ENCODE peak calls at places on chromosomes 6 and 20, in nine cellular contexts. Z is sigmoid colon, O is ovary, L is upper lobe of right lung, V is tibial artery, K is PC-3, R is OCI-LY7, S is iPS DF 6.9, Y is suprapubic skin. X is an unnamed sample. For H3K36me3 and H3K4me1, the result is how much of the 10 kb centered on the place peaks cover.

GRCh38 chr20:2103454-2104153 is 2.0 kb downstream of the STK35 start:
- DNase-seq in Z (no peak), O (no peak), L (no peak), V (no peak), K (no peak), R (peak), S (no peak), Y (no peak), X (no peak)

GRCh38 chr20:32078322-32078721 is 26.3 kb downstream of the HCK start:
- DNase-seq in Z (no peak), O (no peak), L (no peak), V (no peak), K (no peak), R (no peak), S (no peak), Y (no peak), X (no peak)

GRCh38 chr20:33273117-33273851 is 9.7 kb upstream of the BPIFB1 start:
- DNase-seq in Z (no peak), O (no peak), L (no peak), V (no peak), K (no peak), R (no peak), S (no peak), Y (peak), X (no peak)

GRCh38 chr6:42367353-42368011 is 84.2 kb downstream of the TRERF1 start:
- DNase-seq in Z (no peak), O (no peak), L (peak), V (no peak), K (no peak), R (peak), S (no peak), Y (peak), X (no peak)

GRCh38 chr6:13766201-13766634 is 48.1 kb downstream of the MCUR1 start:
- DNase-seq in Z (peak), O (no peak), L (no peak), V (no peak), K (peak), R (no peak), S (no peak), Y (peak), X (no peak)

GRCh38 chr6:68108243-68108835 is 526.7 kb upstream of the ADGRB3 start:
- DNase-seq in Z (no peak), O (no peak), L (no peak), V (no peak), K (peak), R (no peak), S (no peak), Y (no peak), X (no peak)

GRCh38 chr20:62303327-62304226 is 780 bp downstream of the ADRM1 start:
- DNase-seq in Z (peak), O (no peak), L (peak), V (no peak), K (peak), R (peak), S (no peak), Y (no peak), X (peak)

GRCh38 chr6:135090819-135091218 is 36.2 kb upstream of the HBS1L start:
- DNase-seq in Z (no peak), O (no peak), L (no peak), V (no peak), K (no peak), R (no peak), S (no peak), Y (no peak), X (no peak)

GRCh38 chr6:44671333-44671732 is 283.8 kb downstream of the CDC5L start:
- DNase-seq in Z (no peak), O (no peak), L (no peak), V (no peak), K (no peak), R (no peak), S (no peak), Y (no peak), X (no peak)

GRCh38 chr6:143575440-143575839 is 63.9 kb upstream of the FUCA2 start:
- DNase-seq in Z (peak), O (peak), L (no peak), V (peak), K (peak), R (peak), S (peak), Y (no peak), X (peak)

GRCh38 chr6:119594907-119595306 is 245.3 kb upstream of the MAN1A1 start:
- DNase-seq in Z (no peak), O (no peak), L (no peak), V (no peak), K (peak), R (no peak), S (no peak), Y (no peak), X (no peak)

GRCh38 chr20:38246357-38247165 is 14.0 kb downstream of the KIAA1755 start:
- DNase-seq in Z (peak), O (peak), L (peak), V (no peak), K (no peak), R (no peak), S (no peak), Y (no peak), X (no peak)

GRCh38 chr6:155561262-155561970 is 105.8 kb upstream of the NOX3 start:
- DNase-seq in Z (no peak), O (no peak), L (no peak), V (no peak), K (peak), R (no peak), S (no peak), Y (no peak), X (no peak)

GRCh38 chr20:29497261-29497671 is 1760.2 kb upstream of the DEFB115 start:
- DNase-seq in Z (no peak), O (peak), L (peak), V (peak), K (peak), R (no peak), S (no peak), Y (no peak), X (no peak)

GRCh38 chr6:151041686-151042085 is 176.2 kb downstream of the MTHFD1L start:
- DNase-seq in Z (no peak), O (no peak), L (no peak), V (no peak), K (no peak), R (no peak), S (no peak), Y (no peak), X (no peak)

GRCh38 chr6:77038801-77039200 is 424.5 kb downstream of the HTR1B start:
- DNase-seq in Z (no peak), O (no peak), L (no peak), V (no peak), K (peak), R (no peak), S (no peak), Y (no peak), X (no peak)

GRCh38 chr6:109182590-109182989 is 87.3 kb downstream of the CEP57L1 start:
- DNase-seq in Z (no peak), O (no peak), L (no peak), V (no peak), K (no peak), R (no peak), S (no peak), Y (no peak), X (no peak)

GRCh38 chr6:166955121-166955864 is 1.1 kb downstream of the RNASET2 start:
- DNase-seq in Z (peak), O (peak), L (peak), V (peak), K (peak), R (peak), S (no peak), Y (no peak), X (no peak)

GRCh38 chr20:5657190-5657872 is 92.9 kb upstream of the SHLD1 start:
- DNase-seq in Z (peak), O (peak), L (no peak), V (peak), K (peak), R (no peak), S (no peak), Y (no peak), X (no peak)

GRCh38 chr20:33771938-33772337 is 39.2 kb upstream of the CHMP4B start:
- DNase-seq in Z (no peak), O (no peak), L (no peak), V (no peak), K (no peak), R (no peak), S (no peak), Y (no peak), X (no peak)

GRCh38 chr20:23601715-23602114 is 4.0 kb downstream of the CST9 start:
- DNase-seq in Z (no peak), O (no peak), L (no peak), V (no peak), K (no peak), R (no peak), S (no peak), Y (no peak), X (no peak)

GRCh38 chr6:25233226-25233625 is 45.9 kb upstream of the CARMIL1 start:
- DNase-seq in Z (no peak), O (no peak), L (no peak), V (no peak), K (no peak), R (no peak), S (no peak), Y (no peak), X (no peak)

GRCh38 chr6:38649744-38650143 is 10.0 kb upstream of the BTBD9 start:
- DNase-seq in Z (no peak), O (no peak), L (no peak), V (no peak), K (no peak), R (no peak), S (no peak), Y (no peak), X (no peak)

GRCh38 chr6:134317471-134318131 is at the start of gene SGK1:
- DNase-seq in Z (no peak), O (peak), L (no peak), V (peak), K (peak), R (no peak), S (no peak), Y (no peak), X (no peak)

GRCh38 chr6:52551483-52552277 is 25.2 kb downstream of the TRAM2 start:
- DNase-seq in Z (peak), O (peak), L (peak), V (peak), K (peak), R (no peak), S (no peak), Y (no peak), X (peak)

GRCh38 chr6:82178084-82178758 is 69.3 kb downstream of the IBTK start:
- DNase-seq in Z (no peak), O (no peak), L (no peak), V (no peak), K (peak), R (no peak), S (no peak), Y (no peak), X (no peak)

GRCh38 chr20:24830649-24831048 is 118.4 kb upstream of the CST7 start:
- DNase-seq in Z (peak), O (no peak), L (no peak), V (no peak), K (no peak), R (no peak), S (no peak), Y (no peak), X (no peak)

GRCh38 chr6:161407581-161407980 is 133.7 kb upstream of the AGPAT4 start:
- DNase-seq in Z (no peak), O (no peak), L (no peak), V (no peak), K (peak), R (no peak), S (no peak), Y (no peak), X (no peak)

GRCh38 chr20:35311409-35311808 is 19.2 kb upstream of the FAM83C start:
- DNase-seq in Z (no peak), O (no peak), L (no peak), V (no peak), K (peak), R (no peak), S (no peak), Y (no peak), X (no peak)

GRCh38 chr20:3165473-3166337 is 6.0 kb upstream of the FASTKD5 start:
- DNase-seq in Z (peak), O (peak), L (no peak), V (peak), K (peak), R (no peak), S (no peak), Y (no peak), X (peak)

GRCh38 chr6:43669050-43669921 is 18.3 kb downstream of the MRPS18A start:
- DNase-seq in Z (peak), O (peak), L (no peak), V (peak), K (no peak), R (no peak), S (no peak), Y (peak), X (peak)

GRCh38 chr6:10720229-10720959 is 2.5 kb upstream of the TMEM14C start:
- DNase-seq in Z (peak), O (peak), L (peak), V (no peak), K (peak), R (no peak), S (no peak), Y (no peak), X (peak)

GRCh38 chr20:44198872-44199271 is 11.7 kb downstream of the OSER1 start:
- DNase-seq in Z (no peak), O (no peak), L (no peak), V (no peak), K (no peak), R (no peak), S (no peak), Y (no peak), X (no peak)

GRCh38 chr6:116111552-116112528 is 11.2 kb downstream of the NT5DC1 start:
- DNase-seq in Z (no peak), O (no peak), L (no peak), V (no peak), K (peak), R (peak), S (peak), Y (no peak), X (no peak)
- H3K36me3 ChIP-seq in Z (half or more), O (under half), L (half or more), V (under half), K (under half), R (half or more), S (under half), Y (under half), X (under half)

DNA sequence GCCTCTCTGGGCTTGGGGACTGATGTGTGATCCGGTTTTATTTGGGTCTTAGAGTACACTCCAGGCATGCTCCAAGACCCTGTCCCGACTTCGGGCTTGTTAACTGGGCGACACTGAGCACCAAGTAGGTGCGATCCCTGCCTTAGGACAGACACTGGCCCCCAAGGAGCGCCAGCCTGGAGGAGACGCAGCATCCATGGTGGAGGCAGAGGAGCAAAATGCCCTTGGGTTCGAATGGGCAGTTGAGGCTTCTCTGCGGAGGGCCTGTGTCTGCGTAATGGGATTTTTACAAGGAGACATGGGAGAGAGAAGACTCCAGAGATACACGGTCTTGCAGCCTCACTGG is 593 bp upstream of the LEMD2 start:
- DNase-seq in Z (no peak), O (peak), L (peak), V (no peak), K (no peak), R (no peak), S (no peak), Y (no peak), X (no peak)
- H3K27ac ChIP-seq in Z (peak), O (peak), L (peak), V (peak), K (no peak), R (no peak), S (no peak), Y (no peak), X (no peak)

DNA sequence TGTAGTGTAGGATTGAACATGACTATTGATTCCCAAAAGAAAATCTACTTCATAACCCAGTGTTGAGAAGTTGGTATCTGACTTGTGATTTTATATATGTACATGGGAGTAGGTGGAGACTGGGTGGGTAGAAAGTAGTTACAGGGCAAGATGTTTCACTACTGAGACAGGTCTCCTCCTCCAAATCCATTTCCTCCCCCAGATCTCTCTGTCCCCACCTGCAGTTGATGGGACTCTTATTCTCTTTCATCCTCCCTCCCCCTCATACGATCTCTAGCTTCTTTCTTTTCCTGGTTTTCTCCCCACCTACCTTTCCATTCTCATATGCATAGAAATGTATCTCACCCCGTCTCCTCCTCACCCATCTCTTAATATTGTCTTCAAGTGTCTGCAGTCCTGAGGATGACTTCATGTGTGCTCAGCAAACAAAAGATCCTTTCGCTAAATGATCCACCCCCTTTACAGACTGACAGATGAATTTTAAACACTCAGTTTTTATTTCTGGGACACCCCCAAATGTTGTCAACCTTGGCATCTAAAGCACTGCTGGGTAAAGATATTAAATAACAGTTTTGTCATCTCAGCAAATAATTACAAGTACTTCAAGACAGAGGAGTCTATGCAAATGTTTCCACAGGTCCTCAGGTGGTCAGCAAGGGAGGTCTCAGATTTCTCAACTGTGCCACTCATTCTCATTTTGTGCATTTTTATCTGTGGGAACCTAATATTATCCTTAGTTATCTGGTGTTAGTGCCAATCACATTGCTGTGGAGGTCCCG is 18.7 kb upstream of the HECA start:
- DNase-seq in Z (no peak), O (no peak), L (no peak), V (no peak), K (no peak), R (peak), S (no peak), Y (no peak), X (no peak)
- H3K4me1 ChIP-seq in Z (under half), O (under half), L (under half), V (under half), K (under half), R (half or more), S (under half), Y (under half), X (under half)

GRCh38 chr20:47257771-47258170 is 98.7 kb downstream of the ZMYND8 start:
- DNase-seq in Z (no peak), O (peak), L (no peak), V (no peak), K (no peak), R (no peak), S (no peak), Y (no peak), X (no peak)
- H3K36me3 ChIP-seq in Z (under half), O (under half), L (under half), V (under half), K (under half), R (half or more), S (under half), Y (half or more), X (under half)

GRCh38 chr6:8881663-8882062 is 446.3 kb upstream of the SLC35B3 start:
- DNase-seq in Z (no peak), O (no peak), L (no peak), V (no peak), K (no peak), R (no peak), S (no peak), Y (no peak), X (no peak)
- H3K27ac ChIP-seq in Z (no peak), O (no peak), L (no peak), V (no peak), K (no peak), R (no peak), S (no peak), Y (no peak), X (no peak)

DNA sequence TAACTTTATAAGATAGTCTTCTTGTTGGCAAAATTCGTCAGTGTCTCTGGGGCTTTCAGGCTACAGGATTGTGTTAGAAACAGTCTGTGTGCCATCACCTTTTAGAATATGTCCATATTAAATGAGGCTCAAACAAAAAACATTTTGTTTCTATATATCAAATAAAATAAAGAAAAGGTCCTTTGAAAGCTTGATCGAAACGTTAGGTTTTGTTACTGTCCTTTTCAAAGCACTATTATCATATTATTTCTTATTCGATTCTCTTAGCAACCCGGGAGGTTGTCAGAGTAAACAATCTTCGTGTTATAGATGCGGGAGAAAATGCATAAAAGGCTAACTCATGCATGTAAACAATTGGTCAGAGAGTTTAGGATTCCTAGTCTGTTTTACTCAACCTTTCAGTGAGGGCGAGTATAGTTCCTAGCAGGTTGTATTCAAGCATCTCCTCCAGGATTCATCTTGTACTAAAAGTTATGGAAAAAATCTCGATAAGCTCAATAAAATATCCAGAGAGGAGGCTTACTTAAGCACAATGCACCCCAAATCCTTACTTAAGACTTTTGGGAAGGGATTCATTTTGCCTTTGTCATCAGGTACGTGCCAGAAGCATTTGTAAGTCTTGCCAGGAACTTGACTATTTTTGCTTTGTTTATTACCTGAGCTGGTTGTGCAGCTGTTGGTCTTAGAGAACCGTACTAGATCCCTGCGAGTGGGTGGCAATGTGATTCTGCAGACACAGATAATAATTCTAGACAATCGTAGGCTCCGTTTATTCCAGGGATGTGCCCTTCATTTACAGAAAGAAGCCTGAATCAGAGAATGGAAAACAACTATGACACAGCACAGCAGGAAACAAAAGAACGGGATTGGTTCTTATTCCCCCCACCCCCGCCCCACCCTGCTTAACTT is 159.6 kb upstream of the ZNF217 start:
- DNase-seq in Z (no peak), O (no peak), L (no peak), V (no peak), K (peak), R (peak), S (no peak), Y (peak), X (no peak)
- H3K4me1 ChIP-seq in Z (under half), O (under half), L (under half), V (under half), K (half or more), R (half or more), S (under half), Y (under half), X (under half)